ENCODE peak calls at places on chromosomes 1 and 21, in eight cellular contexts. Z is heart left ventricle; N is effector memory CD4-positive, alpha-beta T cell; U is stomach; L is K562; G is tibial nerve; B is Peyer's patch; Y is GM23248. A is an unnamed sample. For H3K27me3, the result is how much of the 10 kb centered on the place peaks cover.

GRCh38 chr1:2983319-2983705 is 38.0 kb upstream of the ACTRT2 start:
- DNase-seq in B (peak), Z (no peak), N (no peak), Y (no peak), U (no peak), L (no peak), G (no peak), A (no peak)

GRCh38 chr21:44497641-44498243 is 42.3 kb downstream of the KRTAP10-1 start:
- DNase-seq in G (peak), B (no peak), Z (no peak), L (no peak), Y (peak), U (no peak), N (no peak), A (peak)

GRCh38 chr1:47431534-47431933 is 6.3 kb upstream of the FOXD2 start:
- DNase-seq in Y (peak), U (no peak), L (no peak), Z (no peak), N (no peak), B (no peak), G (no peak), A (no peak)

GRCh38 chr1:166925791-166926483 is 49.4 kb downstream of the ILDR2 start:
- DNase-seq in B (no peak), U (no peak), L (no peak), Z (no peak), Y (peak), N (no peak), G (no peak), A (no peak)

GRCh38 chr1:233294991-233295774 is at the start of gene PCNX2:
- DNase-seq in Z (peak), B (peak), U (peak), G (no peak), N (peak), L (no peak), Y (peak), A (peak)

GRCh38 chr1:224867715-224868114 is 61.8 kb upstream of the DNAH14 start:
- DNase-seq in B (no peak), Z (no peak), L (no peak), Y (peak), G (no peak), U (no peak), N (no peak), A (no peak)

GRCh38 chr21:45412909-45413581 is 8.1 kb downstream of the COL18A1 start:
- DNase-seq in Z (no peak), N (no peak), Y (no peak), U (no peak), B (no peak), L (no peak), G (no peak), A (peak)

GRCh38 chr1:172990598-172991215 is 60.0 kb downstream of the TNFSF18 start:
- DNase-seq in N (no peak), Y (peak), B (no peak), U (no peak), G (no peak), L (no peak), Z (no peak), A (no peak)

GRCh38 chr1:156624814-156625435 is 5.7 kb downstream of the HAPLN2 start:
- DNase-seq in U (no peak), L (peak), G (no peak), B (no peak), Z (no peak), Y (no peak), N (no peak), A (no peak)

GRCh38 chr1:237146247-237146646 is 104.3 kb downstream of the RYR2 start:
- DNase-seq in N (no peak), Z (peak), U (no peak), Y (no peak), B (no peak), G (no peak), L (no peak), A (no peak)

GRCh38 chr1:234659538-234659937 is 49.6 kb upstream of the IRF2BP2 start:
- DNase-seq in L (no peak), G (no peak), N (no peak), Y (peak), U (no peak), Z (no peak), B (no peak), A (no peak)

GRCh38 chr1:12616709-12617373 is 1.2 kb downstream of the DHRS3 start:
- DNase-seq in U (no peak), Z (no peak), Y (peak), N (no peak), G (no peak), B (peak), L (no peak), A (peak)

GRCh38 chr1:161131721-161132409 is 602 bp downstream of the DEDD start:
- DNase-seq in G (peak), U (no peak), L (no peak), N (peak), B (no peak), Z (no peak), Y (peak), A (no peak)

GRCh38 chr1:46532498-46533178 is 18.8 kb downstream of the KNCN start:
- DNase-seq in U (peak), G (peak), Z (peak), B (peak), Y (peak), N (peak), L (peak), A (peak)

GRCh38 chr21:33586927-33587326 is 1.6 kb downstream of the DONSON start:
- DNase-seq in B (no peak), L (no peak), G (no peak), U (no peak), N (no peak), Y (no peak), Z (no peak), A (no peak)

GRCh38 chr1:7561331-7561921 is 209.7 kb upstream of the VAMP3 start:
- DNase-seq in G (no peak), L (peak), Z (no peak), U (no peak), B (peak), N (no peak), Y (peak), A (peak)

GRCh38 chr1:24564695-24565094 is 8.8 kb downstream of the NCMAP start:
- DNase-seq in U (no peak), Y (no peak), B (no peak), Z (no peak), L (no peak), G (no peak), N (no peak), A (no peak)

GRCh38 chr1:56639210-56639609 is 5.9 kb upstream of the PRKAA2 start:
- DNase-seq in N (no peak), U (no peak), Y (peak), Z (no peak), B (no peak), G (no peak), L (no peak), A (no peak)

GRCh38 chr1:1605724-1606123 is 5.8 kb upstream of the FNDC10 start:
- DNase-seq in U (no peak), N (no peak), L (no peak), G (no peak), Z (no peak), Y (no peak), B (no peak), A (no peak)

GRCh38 chr1:183432548-183432875 is 14.3 kb upstream of the NMNAT2 start:
- DNase-seq in G (no peak), Z (no peak), L (no peak), Y (peak), B (no peak), U (no peak), N (no peak), A (no peak)

GRCh38 chr1:97108200-97108599 is 386.6 kb downstream of the PTBP2 start:
- DNase-seq in N (no peak), G (no peak), U (no peak), B (no peak), Y (peak), Z (no peak), L (no peak), A (no peak)

GRCh38 chr1:167881069-167881468 is 32.9 kb downstream of the ADCY10 start:
- DNase-seq in Z (no peak), B (no peak), L (no peak), U (no peak), Y (peak), N (no peak), G (no peak), A (no peak)

GRCh38 chr21:45640001-45640887 is 3.3 kb upstream of the PCBP3 start:
- DNase-seq in U (no peak), L (peak), B (peak), Z (no peak), G (no peak), N (no peak), Y (no peak), A (no peak)

GRCh38 chr1:2989976-2990375 is 31.3 kb upstream of the ACTRT2 start:
- DNase-seq in N (no peak), B (peak), Z (no peak), U (no peak), L (no peak), Y (no peak), G (no peak), A (no peak)

GRCh38 chr1:246680696-246681127 is 43.5 kb upstream of the SCCPDH start:
- DNase-seq in Z (no peak), N (no peak), L (no peak), B (no peak), U (no peak), Y (no peak), G (no peak), A (no peak)

GRCh38 chr1:20368866-20369545 is 78.3 kb downstream of the VWA5B1 start:
- DNase-seq in Y (no peak), B (no peak), Z (no peak), N (no peak), G (no peak), L (no peak), U (no peak), A (no peak)
- H3K27me3 ChIP-seq in Y (under half), B (under half), Z (under half), N (under half), G (under half), L (under half), U (under half), A (under half)

DNA sequence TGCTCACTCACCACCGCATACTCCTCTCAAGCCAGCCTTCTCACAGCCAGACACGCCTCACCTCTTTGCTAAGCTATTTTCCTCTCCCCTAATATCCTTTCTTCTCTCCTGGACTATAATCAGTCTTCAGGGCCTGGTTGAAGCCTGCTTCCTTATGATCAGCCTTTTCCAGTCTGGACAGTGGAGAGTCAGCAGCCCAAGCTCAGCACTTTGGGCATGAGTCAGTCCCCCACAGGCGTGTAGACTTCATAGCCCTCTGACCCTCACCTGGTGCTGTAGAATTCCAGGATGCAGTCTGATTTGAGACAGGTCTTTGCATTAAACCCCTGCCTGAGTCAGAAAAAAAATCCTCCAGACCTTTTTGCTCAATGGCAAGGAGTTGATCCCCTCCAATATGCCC is 2.5 kb downstream of the HPCAL4 start:
- DNase-seq in B (no peak), N (no peak), U (no peak), Z (no peak), Y (peak), G (no peak), L (no peak), A (no peak)
- H3K27me3 ChIP-seq in B (under half), N (under half), U (under half), Z (under half), Y (half or more), G (under half), L (half or more), A (under half)

GRCh38 chr1:220526294-220526693 is 1.6 kb upstream of the MARK1 start:
- DNase-seq in L (no peak), B (no peak), G (no peak), Z (no peak), U (no peak), N (no peak), Y (no peak), A (no peak)
- H3K27me3 ChIP-seq in L (under half), B (under half), G (under half), Z (under half), U (under half), N (under half), Y (half or more), A (under half)

DNA sequence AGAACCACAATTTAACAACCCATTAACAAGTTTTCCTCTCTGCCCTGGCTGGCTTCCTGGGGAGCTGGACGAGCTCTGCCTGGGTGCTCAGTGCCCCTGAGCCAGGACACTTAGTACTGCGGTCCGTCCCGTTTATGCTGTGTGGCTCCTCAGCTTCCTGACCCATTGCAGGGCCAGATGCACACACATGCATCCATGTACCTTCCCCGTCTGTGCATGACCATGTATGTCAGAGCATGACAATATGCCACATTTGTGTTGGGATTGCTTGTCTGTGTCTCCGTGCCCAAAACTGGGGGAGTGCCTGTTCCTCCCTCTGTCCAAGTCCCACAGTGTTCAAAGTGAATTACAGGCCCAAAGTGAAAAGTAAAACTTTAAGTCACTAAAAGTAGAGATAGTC is 9.7 kb upstream of the TFF3 start:
- DNase-seq in L (no peak), Z (no peak), Y (no peak), U (no peak), G (no peak), N (no peak), B (no peak), A (no peak)
- H3K27me3 ChIP-seq in L (under half), Z (under half), Y (under half), U (under half), G (under half), N (under half), B (under half), A (under half)

A was measured in pancreas.